ENCODE peak calls at places on chromosomes 11 and 22, in four cellular contexts. One of them, this sample, is unnamed.

GRCh38 chr22:35455529-35455928 is 55.6 kb downstream of the MCM5 start:
- DNase-seq in suprapubic skin: no peak
- DNase-seq in lung: no peak
- DNase-seq in neural progenitor cell: no peak
- DNase-seq in this sample: no peak

GRCh38 chr11:19632435-19632834 is 80.2 kb upstream of the NAV2 start:
- DNase-seq in lung: no peak
- DNase-seq in suprapubic skin: no peak
- DNase-seq in neural progenitor cell: no peak
- DNase-seq in this sample: no peak

GRCh38 chr11:65718964-65719492 is 1.6 kb downstream of the RNASEH2C start:
- DNase-seq in suprapubic skin: no peak
- DNase-seq in neural progenitor cell: no peak
- DNase-seq in lung: no peak
- DNase-seq in this sample: no peak

GRCh38 chr11:114102993-114103896 is 43.7 kb downstream of the ZBTB16 start:
- DNase-seq in suprapubic skin: no peak
- DNase-seq in neural progenitor cell: no peak
- DNase-seq in lung: no peak
- DNase-seq in this sample: no peak

GRCh38 chr11:69922015-69922595 is 102.9 kb upstream of the FGF3 start:
- DNase-seq in lung: no peak
- DNase-seq in neural progenitor cell: no peak
- DNase-seq in suprapubic skin: peak; percentile 69
- DNase-seq in this sample: no peak

GRCh38 chr11:124656759-124657627 is 16.5 kb downstream of the SIAE start:
- DNase-seq in neural progenitor cell: peak; percentile 66
- DNase-seq in lung: no peak
- DNase-seq in suprapubic skin: no peak
- DNase-seq in this sample: peak; percentile 65

GRCh38 chr22:39318507-39319283 is 728 bp downstream of the RPL3 start:
- DNase-seq in neural progenitor cell: peak; percentile 54
- DNase-seq in lung: no peak
- DNase-seq in suprapubic skin: no peak
- DNase-seq in this sample: no peak

GRCh38 chr11:48150213-48150612 is 66.4 kb upstream of the OR4B1 start:
- DNase-seq in lung: no peak
- DNase-seq in neural progenitor cell: no peak
- DNase-seq in suprapubic skin: no peak
- DNase-seq in this sample: no peak

GRCh38 chr11:61516675-61517516 is 8.3 kb downstream of the LRRC10B start:
- DNase-seq in neural progenitor cell: peak; percentile 87
- DNase-seq in lung: no peak
- DNase-seq in suprapubic skin: no peak
- DNase-seq in this sample: peak; percentile 84

GRCh38 chr11:6219359-6219758 is 14.0 kb downstream of the C11orf42 start:
- DNase-seq in lung: no peak
- DNase-seq in neural progenitor cell: no peak
- DNase-seq in suprapubic skin: no peak
- DNase-seq in this sample: peak; percentile 72

GRCh38 chr22:48197189-48197690 is 1434.8 kb downstream of the TBC1D22A start:
- DNase-seq in neural progenitor cell: no peak
- DNase-seq in suprapubic skin: no peak
- DNase-seq in lung: peak; percentile 25
- DNase-seq in this sample: no peak

GRCh38 chr22:42338502-42338901 is 68.0 kb upstream of the TCF20 start:
- DNase-seq in lung: no peak
- DNase-seq in neural progenitor cell: no peak
- DNase-seq in suprapubic skin: no peak
- DNase-seq in this sample: no peak

GRCh38 chr11:86370922-86371614 is 3.6 kb upstream of the CCDC81 start:
- DNase-seq in suprapubic skin: no peak
- DNase-seq in neural progenitor cell: no peak
- DNase-seq in lung: no peak
- DNase-seq in this sample: peak; percentile 27

GRCh38 chr11:66974724-66975402 is at the start of gene C11orf86:
- DNase-seq in neural progenitor cell: no peak
- DNase-seq in lung: no peak
- DNase-seq in suprapubic skin: no peak
- DNase-seq in this sample: no peak

GRCh38 chr11:17813391-17814059 is 78.9 kb downstream of the KCNC1 start:
- DNase-seq in lung: no peak
- DNase-seq in suprapubic skin: no peak
- DNase-seq in neural progenitor cell: no peak
- DNase-seq in this sample: no peak

GRCh38 chr11:83287631-83288030 is 1.5 kb upstream of the CCDC90B start:
- DNase-seq in lung: no peak
- DNase-seq in neural progenitor cell: no peak
- DNase-seq in suprapubic skin: no peak
- DNase-seq in this sample: no peak

GRCh38 chr11:6545917-6546605 is 49.0 kb downstream of the DNHD1 start:
- DNase-seq in neural progenitor cell: no peak
- DNase-seq in suprapubic skin: no peak
- DNase-seq in lung: no peak
- DNase-seq in this sample: no peak

GRCh38 chr11:60924110-60924905 is at the start of gene TMEM132A:
- DNase-seq in neural progenitor cell: peak; percentile 93
- DNase-seq in suprapubic skin: no peak
- DNase-seq in lung: peak; percentile 48
- DNase-seq in this sample: peak; percentile 91

GRCh38 chr22:37843746-37844089 is 416 bp downstream of the ANKRD54 start:
- DNase-seq in suprapubic skin: no peak
- DNase-seq in lung: no peak
- DNase-seq in neural progenitor cell: no peak
- DNase-seq in this sample: no peak

GRCh38 chr22:45888221-45889092 is 88.5 kb downstream of the WNT7B start:
- DNase-seq in lung: no peak
- DNase-seq in suprapubic skin: no peak
- DNase-seq in neural progenitor cell: no peak
- DNase-seq in this sample: no peak

GRCh38 chr22:41217553-41218157 is 12.5 kb downstream of the L3MBTL2 start:
- DNase-seq in lung: peak; percentile 66
- DNase-seq in suprapubic skin: no peak
- DNase-seq in neural progenitor cell: peak; percentile 75
- DNase-seq in this sample: peak; percentile 95

GRCh38 chr11:69367211-69367964 is 73.4 kb downstream of the MYEOV start:
- DNase-seq in lung: peak; percentile 26
- DNase-seq in suprapubic skin: peak; percentile 53
- DNase-seq in neural progenitor cell: no peak
- DNase-seq in this sample: no peak

GRCh38 chr11:65316979-65317786 is 2.5 kb downstream of the CDC42EP2 start:
- DNase-seq in suprapubic skin: peak; percentile 87
- DNase-seq in lung: peak; percentile 71
- DNase-seq in neural progenitor cell: peak; percentile 69
- DNase-seq in this sample: peak; percentile 43

GRCh38 chr11:820655-821512 is 2.2 kb downstream of the PNPLA2 start:
- DNase-seq in neural progenitor cell: no peak
- DNase-seq in lung: peak; percentile 88
- DNase-seq in suprapubic skin: no peak
- DNase-seq in this sample: no peak

GRCh38 chr11:109016724-109017123 is 351.9 kb downstream of the DDX10 start:
- DNase-seq in neural progenitor cell: no peak
- DNase-seq in lung: no peak
- DNase-seq in suprapubic skin: no peak
- DNase-seq in this sample: no peak

GRCh38 chr22:47049078-47049609 is 286.7 kb downstream of the TBC1D22A start:
- DNase-seq in suprapubic skin: no peak
- DNase-seq in lung: no peak
- DNase-seq in neural progenitor cell: no peak
- DNase-seq in this sample: no peak

GRCh38 chr11:60130496-60130895 is 42.0 kb downstream of the MS4A2 start:
- DNase-seq in neural progenitor cell: peak; percentile 69
- DNase-seq in suprapubic skin: no peak
- DNase-seq in lung: no peak
- DNase-seq in this sample: peak; percentile 63

GRCh38 chr22:45422237-45422983 is 8.9 kb downstream of the RIBC2 start:
- DNase-seq in suprapubic skin: peak; percentile 56
- DNase-seq in lung: peak; percentile 24
- DNase-seq in neural progenitor cell: no peak
- DNase-seq in this sample: no peak

GRCh38 chr11:60905551-60906113 is 753 bp downstream of the PRPF19 start:
- DNase-seq in lung: no peak
- DNase-seq in neural progenitor cell: no peak
- DNase-seq in suprapubic skin: no peak
- DNase-seq in this sample: peak; percentile 29

GRCh38 chr11:85269109-85269508 is 358.0 kb downstream of the DLG2 start:
- DNase-seq in lung: no peak
- DNase-seq in neural progenitor cell: no peak
- DNase-seq in suprapubic skin: no peak
- DNase-seq in this sample: no peak

GRCh38 chr11:59728913-59729312 is 15.3 kb upstream of the OR10V1 start:
- DNase-seq in suprapubic skin: no peak
- DNase-seq in neural progenitor cell: no peak
- DNase-seq in lung: no peak
- DNase-seq in this sample: no peak

GRCh38 chr22:20178075-20178921 is 27.4 kb upstream of the CCDC188 start:
- DNase-seq in suprapubic skin: no peak
- DNase-seq in lung: no peak
- DNase-seq in neural progenitor cell: no peak
- DNase-seq in this sample: no peak

GRCh38 chr11:7251836-7252682 is at the start of gene SYT9:
- DNase-seq in suprapubic skin: peak; percentile 80
- DNase-seq in lung: peak; percentile 42
- DNase-seq in neural progenitor cell: peak; percentile 93
- DNase-seq in this sample: peak; percentile 0

GRCh38 chr11:103234974-103235373 is 125.7 kb downstream of the DYNC2H1 start:
- DNase-seq in lung: no peak
- DNase-seq in suprapubic skin: no peak
- DNase-seq in neural progenitor cell: no peak
- DNase-seq in this sample: no peak

GRCh38 chr11:71286701-71287643 is 34.6 kb upstream of the SHANK2 start:
- DNase-seq in neural progenitor cell: no peak
- DNase-seq in suprapubic skin: peak; percentile 79
- DNase-seq in lung: peak; percentile 71
- DNase-seq in this sample: peak; percentile 15

GRCh38 chr11:95398437-95399112 is 167.6 kb upstream of the SESN3 start:
- DNase-seq in suprapubic skin: no peak
- DNase-seq in lung: no peak
- DNase-seq in neural progenitor cell: no peak
- DNase-seq in this sample: no peak

GRCh38 chr11:93251922-93252321 is 54.1 kb upstream of the SLC36A4 start:
- DNase-seq in lung: no peak
- DNase-seq in neural progenitor cell: no peak
- DNase-seq in suprapubic skin: no peak
- DNase-seq in this sample: no peak
- TF ChIP-seq CTCF in lung: no peak
- TF ChIP-seq CTCF in neural progenitor cell: no peak
- TF ChIP-seq CTCF in suprapubic skin: no peak
- TF ChIP-seq CTCF in this sample: no peak

GRCh38 chr11:44957051-44957515 is 6.4 kb upstream of the TP53I11 start:
- DNase-seq in suprapubic skin: no peak
- DNase-seq in neural progenitor cell: peak; percentile 67
- DNase-seq in lung: no peak
- DNase-seq in this sample: peak; percentile 63
- H3K4me1 ChIP-seq in suprapubic skin: peaks cover 14% of the 10 kb centered on the region
- H3K4me1 ChIP-seq in neural progenitor cell: peaks cover 65% of the 10 kb centered on the region
- H3K4me1 ChIP-seq in lung: peaks cover 16% of the 10 kb centered on the region
- H3K4me1 ChIP-seq in this sample: peaks cover 18% of the 10 kb centered on the region

DNA sequence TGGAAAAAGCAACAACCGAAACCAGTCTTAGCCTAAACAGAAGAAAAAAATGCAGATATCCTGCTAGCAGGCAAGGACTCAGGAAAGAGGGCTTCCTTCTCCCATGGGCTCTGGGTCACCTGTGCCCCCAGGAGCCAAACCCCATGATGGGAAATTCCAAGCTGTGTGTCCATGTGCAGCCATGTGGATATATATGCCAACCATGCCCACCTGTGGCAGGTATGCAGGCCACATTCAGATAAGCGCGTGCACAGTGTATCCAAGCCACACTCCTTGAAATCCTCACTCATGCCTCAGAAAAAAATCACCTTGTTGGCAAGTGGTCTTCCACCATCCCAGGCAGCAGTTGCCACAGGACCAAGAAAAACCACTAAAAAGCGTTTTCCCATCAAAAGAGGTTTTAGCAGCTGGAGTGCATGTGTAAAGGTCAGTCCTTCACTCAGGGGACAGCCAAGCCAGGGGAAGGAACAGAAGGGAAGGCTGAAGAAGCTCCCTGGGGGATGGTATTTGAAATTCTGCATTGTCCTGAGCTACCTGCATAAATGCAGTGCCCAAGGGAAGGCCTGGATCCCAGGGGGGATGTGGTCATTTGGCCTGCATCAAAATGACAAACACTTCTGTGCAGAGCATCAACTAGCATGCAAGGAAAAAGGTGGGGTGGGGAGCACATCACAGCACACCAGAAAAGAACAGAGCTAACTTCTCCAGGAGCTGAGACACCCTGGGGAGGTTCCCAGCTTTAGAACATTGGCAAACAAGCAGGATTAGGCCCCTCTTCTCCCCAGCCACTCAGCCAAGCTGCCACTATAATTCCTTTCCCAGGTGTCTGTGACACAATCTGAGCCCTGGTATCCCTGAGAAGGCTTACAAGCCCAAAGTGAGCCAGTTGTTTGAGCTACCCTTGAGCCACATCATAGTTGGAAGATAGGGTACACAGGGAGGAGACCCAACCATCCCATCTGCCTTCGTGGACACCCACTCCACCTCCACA is 76.2 kb downstream of the GALNT18 start:
- DNase-seq in lung: no peak
- DNase-seq in suprapubic skin: no peak
- DNase-seq in neural progenitor cell: no peak
- DNase-seq in this sample: no peak
- H3K9me3 ChIP-seq in lung: no peaks in the 10 kb centered on the region
- H3K9me3 ChIP-seq in suprapubic skin: no peaks in the 10 kb centered on the region
- H3K9me3 ChIP-seq in neural progenitor cell: no peaks in the 10 kb centered on the region
- H3K9me3 ChIP-seq in this sample: no peaks in the 10 kb centered on the region

GRCh38 chr22:26313291-26313690 is 115.8 kb upstream of the ASPHD2 start:
- DNase-seq in suprapubic skin: no peak
- DNase-seq in neural progenitor cell: no peak
- DNase-seq in lung: no peak
- DNase-seq in this sample: no peak
- TF ChIP-seq CTCF in suprapubic skin: no peak
- TF ChIP-seq CTCF in neural progenitor cell: no peak
- TF ChIP-seq CTCF in lung: no peak
- TF ChIP-seq CTCF in this sample: no peak